ENCODE peak calls at places on chromosomes 1 and 21, in seven cellular contexts. Y is IMR-90, Z is heart left ventricle, J is HCT116, G is tibial nerve, A is uterus, M is NB4. R is an unnamed sample.

GRCh38 chr1:65836686-65837085 is 44.0 kb downstream of the PDE4B start:
- DNase-seq in A (no peak), Y (no peak), J (no peak), M (no peak), Z (no peak), G (no peak), R (no peak)

GRCh38 chr1:151370211-151370911 is 2.1 kb downstream of the SELENBP1 start:
- DNase-seq in Z (peak; percentile 61), J (no peak), G (no peak), Y (no peak), M (peak; percentile 97), A (peak; percentile 52), R (no peak)

GRCh38 chr1:163142152-163142551 is 60.6 kb downstream of the RGS5 start:
- DNase-seq in Z (no peak), A (no peak), J (no peak), Y (no peak), M (no peak), G (no peak), R (no peak)

GRCh38 chr1:3255680-3256079 is 186.7 kb downstream of the PRDM16 start:
- DNase-seq in M (no peak), J (no peak), Z (no peak), A (no peak), G (no peak), Y (no peak), R (no peak)

GRCh38 chr1:183543619-183544204 is 46.5 kb downstream of the NCF2 start:
- DNase-seq in Y (peak; percentile 74), J (peak; percentile 23), M (peak; percentile 61), A (no peak), G (no peak), Z (no peak), R (no peak)

GRCh38 chr1:90371106-90371813 is 345.8 kb downstream of the BARHL2 start:
- DNase-seq in J (no peak), G (no peak), M (peak; percentile 14), Y (peak; percentile 1), A (no peak), Z (no peak), R (no peak)

GRCh38 chr1:203650012-203650836 is 23.6 kb downstream of the ATP2B4 start:
- DNase-seq in J (no peak), G (no peak), Z (peak; percentile 64), A (peak; percentile 53), M (peak; percentile 68), Y (peak; percentile 74), R (peak; percentile 80)

GRCh38 chr21:33238146-33238545 is 8.4 kb downstream of the IFNAR2 start:
- DNase-seq in G (no peak), M (no peak), Y (no peak), A (no peak), Z (no peak), J (no peak), R (no peak)

GRCh38 chr1:166083887-166084286 is 82.9 kb downstream of the FAM78B start:
- DNase-seq in Y (no peak), J (no peak), Z (no peak), M (no peak), A (no peak), G (no peak), R (no peak)

GRCh38 chr1:38628241-38628640 is 231.3 kb downstream of the RRAGC start:
- DNase-seq in M (no peak), G (no peak), Y (no peak), A (no peak), Z (no peak), J (no peak), R (no peak)

GRCh38 chr1:111269820-111270406 is 20.7 kb upstream of the CHIA start:
- DNase-seq in M (no peak), Z (no peak), Y (no peak), A (no peak), J (no peak), G (no peak), R (no peak)

GRCh38 chr21:42461881-42462877 is 33.8 kb downstream of the RSPH1 start:
- DNase-seq in J (no peak), M (peak; percentile 71), G (no peak), Y (no peak), A (no peak), Z (no peak), R (peak; percentile 46)

GRCh38 chr1:98051065-98051675 is 130.3 kb upstream of the DPYD start:
- DNase-seq in Z (peak; percentile 49), M (peak; percentile 75), Y (peak; percentile 83), J (peak; percentile 51), A (peak; percentile 46), G (peak; percentile 64), R (peak; percentile 74)

GRCh38 chr1:243508303-243508713 is 252.5 kb downstream of the SDCCAG8 start:
- DNase-seq in A (no peak), Z (no peak), G (no peak), Y (no peak), J (no peak), M (peak; percentile 22), R (no peak)

GRCh38 chr1:6185635-6186382 is 5.7 kb upstream of the CHD5 start:
- DNase-seq in M (peak; percentile 64), G (no peak), J (no peak), Z (no peak), A (no peak), Y (peak; percentile 41), R (no peak)

GRCh38 chr1:178344513-178345077 is 152.2 kb downstream of the CLEC20A start:
- DNase-seq in A (no peak), J (peak; percentile 52), G (no peak), Y (peak; percentile 92), M (peak; percentile 82), Z (no peak), R (no peak)

GRCh38 chr1:162732566-162733335 is 57.8 kb upstream of the HSD17B7 start:
- DNase-seq in M (no peak), Y (no peak), A (peak; percentile 43), J (no peak), Z (peak; percentile 29), G (no peak), R (no peak)

DNA sequence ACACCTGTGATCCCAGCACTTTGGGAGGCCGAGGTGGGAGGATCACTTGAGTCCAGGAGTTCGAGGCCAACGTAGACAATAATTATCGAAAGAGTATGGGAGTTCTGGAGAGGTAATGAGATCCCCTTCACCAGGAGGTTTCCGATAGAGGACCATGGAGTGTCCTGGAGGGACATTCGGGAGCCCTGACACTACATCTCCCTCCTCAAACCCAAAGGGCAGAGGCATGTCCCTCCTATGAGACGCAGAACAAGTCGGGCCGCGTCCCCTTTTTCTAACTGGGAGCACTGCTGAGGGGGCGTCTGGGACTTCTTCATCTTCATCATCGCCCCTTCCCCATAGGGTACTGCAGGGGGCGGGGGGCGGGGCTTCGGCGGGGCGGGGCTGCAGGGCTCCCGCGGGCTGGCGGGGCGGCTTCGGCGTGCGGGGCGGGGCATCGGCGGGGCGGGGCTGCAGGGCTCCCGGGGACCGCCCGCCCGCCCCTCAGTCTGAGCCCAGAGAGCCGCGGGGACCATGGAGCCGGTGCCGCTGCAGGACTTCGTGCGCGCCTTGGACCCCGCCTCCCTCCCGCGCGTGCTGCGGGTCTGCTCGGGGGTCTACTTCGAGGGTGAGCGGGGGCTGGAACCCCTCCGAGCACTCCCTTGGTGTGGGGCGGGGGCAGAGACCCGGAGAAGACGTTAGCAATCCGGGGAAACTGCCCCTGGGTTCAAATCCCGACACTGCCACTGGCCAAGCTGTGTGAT is at the start of gene THEMIS2:
- DNase-seq in G (no peak), Z (peak; percentile 76), J (no peak), M (peak; percentile 68), Y (no peak), A (peak; percentile 37), R (peak; percentile 81)
- TF ChIP-seq POLR2A in G (peak; percentile 48), Z (peak; percentile 53), J (no peak), M (no peak), Y (no peak), A (peak; percentile 39), R (peak; percentile 73)

DNA sequence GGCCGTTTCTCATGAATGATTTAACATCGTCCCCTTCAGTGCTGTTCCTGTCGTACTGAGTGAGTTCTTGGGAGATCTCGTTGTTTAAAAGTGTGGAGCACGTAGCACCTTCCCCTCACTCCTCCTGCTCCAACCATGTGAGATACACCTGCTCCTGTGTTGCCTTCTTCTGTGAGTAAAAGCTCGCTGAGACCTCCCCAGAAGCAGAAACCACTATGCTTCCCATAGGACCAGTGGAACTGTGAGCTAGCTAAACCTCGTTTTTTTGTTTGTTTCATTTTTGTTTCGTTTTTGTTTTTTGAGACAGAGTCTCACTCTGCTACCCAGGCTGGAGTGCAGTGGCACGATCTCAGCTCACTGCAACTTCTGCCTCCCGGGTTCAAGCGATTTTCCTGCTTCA is 198.6 kb downstream of the NCAM2 start:
- DNase-seq in J (no peak), M (no peak), Y (no peak), Z (no peak), G (no peak), A (no peak), R (no peak)
- TF ChIP-seq CTCF in J (no peak), M (no peak), Y (no peak), Z (no peak), G (no peak), A (no peak), R (no peak)

GRCh38 chr1:112674986-112675727 is 698 bp downstream of the MOV10 start:
- DNase-seq in Z (peak; percentile 63), M (peak; percentile 65), J (no peak), G (no peak), Y (peak; percentile 6), A (peak; percentile 62), R (peak; percentile 64)

GRCh38 chr1:112672842-112673241 is 1.6 kb upstream of the MOV10 start:
- DNase-seq in G (no peak), Y (no peak), A (no peak), J (no peak), Z (no peak), M (no peak), R (no peak)

GRCh38 chr1:112674440-112674985 is at the start of gene MOV10:
- DNase-seq in Z (peak; percentile 63), G (peak; percentile 54), M (peak; percentile 77), J (peak; percentile 59), A (peak; percentile 68), Y (peak; percentile 67), R (peak; percentile 79)

GRCh38 chr1:112672009-112672408 is 2.5 kb upstream of the MOV10 start:
- DNase-seq in J (no peak), A (no peak), G (no peak), Y (no peak), M (no peak), Z (no peak), R (no peak)

DNA sequence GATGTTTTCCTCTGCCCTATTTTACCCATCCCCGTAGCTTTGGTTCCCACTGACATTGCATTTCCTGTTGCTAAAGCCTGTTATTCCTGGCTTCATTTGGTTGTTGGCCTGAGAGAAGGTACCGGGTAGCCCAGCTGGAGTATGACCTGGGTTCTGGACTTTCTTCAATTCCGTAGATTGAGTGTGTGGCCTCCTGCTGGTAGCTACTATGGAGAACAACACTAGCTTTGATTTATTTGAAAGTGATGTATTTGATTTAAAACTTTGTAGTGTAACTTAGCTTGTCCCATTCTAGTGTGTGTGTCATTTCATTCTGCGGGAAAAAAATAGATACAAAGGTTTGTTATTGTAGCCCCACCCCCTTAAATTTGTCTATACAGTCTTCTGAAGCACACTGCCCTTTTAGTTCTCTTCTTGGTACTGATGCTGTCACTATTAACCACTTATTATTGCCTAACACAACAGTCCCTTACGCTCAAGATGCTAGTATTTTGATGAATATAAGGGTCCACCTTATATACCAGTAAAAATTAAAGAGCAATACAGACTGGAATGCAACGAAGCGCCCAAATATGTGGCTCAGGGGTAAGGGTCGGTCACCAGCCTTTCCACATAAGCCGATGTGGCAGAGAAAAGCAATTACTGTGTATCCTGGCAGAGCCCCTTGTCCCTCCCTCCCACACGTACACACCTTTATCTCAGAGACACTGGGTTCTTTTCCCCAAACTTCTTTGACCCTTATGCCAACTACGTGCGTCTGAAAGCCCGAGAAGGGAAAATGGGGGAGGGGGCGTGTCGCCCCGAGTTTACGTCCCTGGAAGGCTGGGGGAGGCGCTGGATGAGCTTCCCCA is 645 bp upstream of the MOV10 start:
- DNase-seq in G (no peak), Y (peak; percentile 71), Z (peak; percentile 32), J (peak; percentile 24), A (no peak), M (peak; percentile 34), R (no peak)
- TF ChIP-seq POLR2A in G (no peak), Y (no peak), Z (no peak), J (no peak), A (no peak), M (no peak), R (no peak)

GRCh38 chr1:55702064-55702463 is 486.9 kb upstream of the USP24 start:
- DNase-seq in J (peak; percentile 19), M (peak; percentile 31), G (no peak), A (no peak), Y (no peak), Z (no peak), R (no peak)
- TF ChIP-seq CTCF in J (peak; percentile 75), M (peak; percentile 83), G (peak; percentile 46), A (no peak), Y (peak; percentile 49), Z (peak; percentile 59), R (peak; percentile 88)